ENCODE peak calls at places on chromosome 6, in eight cellular contexts. F is activated naive CD4-positive, alpha-beta T cell treated with Interleukin-2 at 50 U/mL for 16 hours; A is astrocyte of the spinal cord; U is NCI-H1417; G is HAP-1; D is stimulated activated naive CD8-positive, alpha-beta T cell treated with anti-CD3 and anti-CD28 coated beads, Interleukin-15, Interleukin-2, amounts not matched to agents 100 U/mL and 50 U/mL, for 24 hours; W is GM13977; Q is dorsolateral prefrontal cortex. J is an unnamed sample.

GRCh38 chr6:41373367-41373918 is 38.0 kb downstream of the NCR2 start:
- DNase-seq in F (no peak), A (peak), U (peak), G (no peak), D (peak), W (no peak), Q (no peak), J (no peak)

GRCh38 chr6:1387632-1388031 is 1.7 kb upstream of the FOXF2 start:
- DNase-seq in F (no peak), A (no peak), U (no peak), G (no peak), D (no peak), W (peak), Q (no peak), J (no peak)

GRCh38 chr6:107985701-107986100 is 27.7 kb upstream of the SEC63 start:
- DNase-seq in F (no peak), A (no peak), U (no peak), G (no peak), D (no peak), W (no peak), Q (no peak), J (no peak)

GRCh38 chr6:80642452-80642851 is 536.0 kb downstream of the BCKDHB start:
- DNase-seq in F (no peak), A (peak), U (no peak), G (no peak), D (no peak), W (no peak), Q (no peak), J (no peak)

GRCh38 chr6:128511518-128511917 is 8.9 kb downstream of the PTPRK start:
- DNase-seq in F (no peak), A (peak), U (no peak), G (no peak), D (no peak), W (no peak), Q (no peak), J (no peak)

GRCh38 chr6:40227735-40228134 is 293.5 kb upstream of the MOCS1 start:
- DNase-seq in F (no peak), A (no peak), U (no peak), G (no peak), D (no peak), W (no peak), Q (no peak), J (no peak)

GRCh38 chr6:162533009-162533400 is 194.6 kb downstream of the PRKN start:
- DNase-seq in F (no peak), A (no peak), U (no peak), G (peak), D (no peak), W (no peak), Q (no peak), J (no peak)

GRCh38 chr6:170256641-170257040 is 34.2 kb downstream of the DLL1 start:
- DNase-seq in F (no peak), A (no peak), U (no peak), G (no peak), D (no peak), W (no peak), Q (no peak), J (no peak)

GRCh38 chr6:17628873-17629272 is 28.8 kb downstream of the FAM8A1 start:
- DNase-seq in F (no peak), A (no peak), U (no peak), G (no peak), D (no peak), W (no peak), Q (no peak), J (no peak)